ENCODE peak calls at places on chromosome 18, in five cellular contexts. A is mucosa of descending colon, I is neural progenitor cell, V is GM23338, Q is adrenal gland. T is an unnamed sample.

GRCh38 chr18:37541517-37541916 is 24.1 kb downstream of the CELF4 start:
- DNase-seq in A (no peak), I (no peak), V (no peak), Q (no peak), T (no peak)

GRCh38 chr18:52869349-52869923 is 529.4 kb downstream of the DCC start:
- DNase-seq in A (no peak), I (no peak), V (no peak), Q (no peak), T (peak; percentile 39)

GRCh38 chr18:48402953-48403352 is 6.2 kb downstream of the ZBTB7C start:
- DNase-seq in A (no peak), I (no peak), V (no peak), Q (no peak), T (no peak)

GRCh38 chr18:7065736-7066135 is 51.9 kb downstream of the LAMA1 start:
- DNase-seq in A (no peak), I (no peak), V (no peak), Q (no peak), T (no peak)

GRCh38 chr18:8847900-8848299 is 142.5 kb downstream of the MTCL1 start:
- DNase-seq in A (no peak), I (no peak), V (no peak), Q (no peak), T (no peak)

GRCh38 chr18:70249118-70249517 is 39.7 kb upstream of the SOCS6 start:
- DNase-seq in A (no peak), I (no peak), V (no peak), Q (no peak), T (no peak)

GRCh38 chr18:49214058-49214457 is 246.4 kb downstream of the DYM start:
- DNase-seq in A (no peak), I (no peak), V (no peak), Q (no peak), T (no peak)

GRCh38 chr18:54983041-54983686 is 23.9 kb upstream of the CCDC68 start:
- DNase-seq in A (no peak), I (peak; percentile 68), V (peak; percentile 78), Q (no peak), T (no peak)

GRCh38 chr18:80249217-80250093 is 2.1 kb upstream of the PARD6G start:
- DNase-seq in A (no peak), I (no peak), V (no peak), Q (no peak), T (peak; percentile 36)

GRCh38 chr18:79988925-79989361 is 580 bp upstream of the TXNL4A start:
- DNase-seq in A (no peak), I (peak; percentile 66), V (peak; percentile 62), Q (peak; percentile 59), T (no peak)

GRCh38 chr18:77208969-77209368 is 40.7 kb upstream of the GALR1 start:
- DNase-seq in A (peak; percentile 58), I (no peak), V (no peak), Q (peak; percentile 59), T (no peak)

GRCh38 chr18:59353079-59353680 is 5.9 kb downstream of the LMAN1 start:
- DNase-seq in A (no peak), I (no peak), V (no peak), Q (no peak), T (no peak)

GRCh38 chr18:37335337-37335736 is 230.3 kb downstream of the CELF4 start:
- DNase-seq in A (peak; percentile 19), I (peak; percentile 33), V (no peak), Q (no peak), T (no peak)

GRCh38 chr18:36377626-36378025 is 80.1 kb downstream of the FHOD3 start:
- DNase-seq in A (no peak), I (no peak), V (no peak), Q (no peak), T (no peak)

GRCh38 chr18:10274327-10274726 is 180.1 kb upstream of the APCDD1 start:
- DNase-seq in A (no peak), I (no peak), V (no peak), Q (no peak), T (no peak)

GRCh38 chr18:48022531-48023330 is 92.3 kb upstream of the SMAD2 start:
- DNase-seq in A (peak; percentile 49), I (peak; percentile 91), V (peak; percentile 91), Q (peak; percentile 54), T (peak; percentile 56)

GRCh38 chr18:24170389-24170788 is 31.5 kb downstream of the CABYR start:
- DNase-seq in A (no peak), I (no peak), V (no peak), Q (no peak), T (no peak)

GRCh38 chr18:77905011-77905410 is 655.4 kb downstream of the GALR1 start:
- DNase-seq in A (no peak), I (no peak), V (no peak), Q (no peak), T (no peak)

GRCh38 chr18:80009661-80010550 is 21.5 kb upstream of the TXNL4A start:
- DNase-seq in A (peak; percentile 34), I (no peak), V (no peak), Q (peak; percentile 98), T (no peak)

GRCh38 chr18:38297910-38298309 is 732.3 kb upstream of the CELF4 start:
- DNase-seq in A (no peak), I (no peak), V (no peak), Q (no peak), T (no peak)

GRCh38 chr18:31610841-31611240 is 19.2 kb downstream of the TTR start:
- DNase-seq in A (peak; percentile 61), I (peak; percentile 76), V (peak; percentile 87), Q (no peak), T (peak; percentile 91)

GRCh38 chr18:10085405-10085804 is 171.6 kb downstream of the VAPA start:
- DNase-seq in A (no peak), I (no peak), V (no peak), Q (no peak), T (no peak)

GRCh38 chr18:60245096-60245495 is 127.5 kb downstream of the MC4R start:
- DNase-seq in A (no peak), I (no peak), V (no peak), Q (no peak), T (no peak)

GRCh38 chr18:65725421-65726050 is 25.3 kb upstream of the CDH7 start:
- DNase-seq in A (peak; percentile 69), I (peak; percentile 60), V (peak; percentile 84), Q (peak; percentile 16), T (peak; percentile 89)

GRCh38 chr18:22385718-22386117 is 32.0 kb downstream of the CTAGE1 start:
- DNase-seq in A (no peak), I (no peak), V (no peak), Q (no peak), T (no peak)

GRCh38 chr18:75132471-75132870 is 76.5 kb downstream of the PTGR3 start:
- DNase-seq in A (no peak), I (no peak), V (no peak), Q (no peak), T (peak; percentile 30)

GRCh38 chr18:5527603-5528002 is 16.2 kb downstream of the EPB41L3 start:
- DNase-seq in A (no peak), I (no peak), V (no peak), Q (peak; percentile 54), T (no peak)

GRCh38 chr18:45945669-45946068 is 21.5 kb downstream of the EPG5 start:
- DNase-seq in A (no peak), I (no peak), V (no peak), Q (no peak), T (no peak)

GRCh38 chr18:45938488-45938935 is 28.6 kb downstream of the EPG5 start:
- DNase-seq in A (no peak), I (no peak), V (no peak), Q (no peak), T (no peak)

GRCh38 chr18:45935591-45936335 is 31.4 kb downstream of the EPG5 start:
- DNase-seq in A (no peak), I (no peak), V (no peak), Q (no peak), T (no peak)

DNA sequence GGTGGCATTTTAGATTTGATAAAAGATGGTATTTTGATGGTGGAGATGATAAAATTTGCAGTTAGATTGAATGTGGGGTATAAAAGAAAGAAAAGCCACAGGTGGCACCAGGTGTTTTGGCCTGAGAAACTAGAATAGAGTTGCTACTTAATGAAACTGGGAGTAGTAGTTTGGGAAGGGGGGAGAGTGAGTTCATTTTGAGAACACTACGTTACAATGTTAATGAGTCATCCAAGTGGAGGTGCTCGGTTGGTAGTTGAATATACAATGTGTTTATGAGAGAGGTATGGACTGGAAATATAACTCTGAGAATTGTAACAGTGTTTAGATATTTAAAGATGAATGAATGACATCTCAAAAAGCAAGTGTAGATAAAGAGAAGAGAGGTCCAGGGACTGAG is 26.4 kb downstream of the EPG5 start:
- DNase-seq in A (no peak), I (no peak), V (no peak), Q (no peak), T (no peak)
- H3K36me3 ChIP-seq in A (peaks cover 16% of the 10 kb centered on the region), I (peaks cover 7% of the 10 kb centered on the region), V (peaks cover 13% of the 10 kb centered on the region), Q (peaks cover 80% of the 10 kb centered on the region), T (peaks cover 60% of the 10 kb centered on the region)

GRCh38 chr18:28331551-28331950 is 154.6 kb upstream of the CDH2 start:
- DNase-seq in A (no peak), I (no peak), V (no peak), Q (no peak), T (no peak)

GRCh38 chr18:28332071-28332470 is 155.1 kb upstream of the CDH2 start:
- DNase-seq in A (no peak), I (no peak), V (no peak), Q (no peak), T (no peak)
- H3K36me3 ChIP-seq in A (no peaks in the 10 kb centered on the region), I (no peaks in the 10 kb centered on the region), V (no peaks in the 10 kb centered on the region), Q (no peaks in the 10 kb centered on the region), T (no peaks in the 10 kb centered on the region)

DNA sequence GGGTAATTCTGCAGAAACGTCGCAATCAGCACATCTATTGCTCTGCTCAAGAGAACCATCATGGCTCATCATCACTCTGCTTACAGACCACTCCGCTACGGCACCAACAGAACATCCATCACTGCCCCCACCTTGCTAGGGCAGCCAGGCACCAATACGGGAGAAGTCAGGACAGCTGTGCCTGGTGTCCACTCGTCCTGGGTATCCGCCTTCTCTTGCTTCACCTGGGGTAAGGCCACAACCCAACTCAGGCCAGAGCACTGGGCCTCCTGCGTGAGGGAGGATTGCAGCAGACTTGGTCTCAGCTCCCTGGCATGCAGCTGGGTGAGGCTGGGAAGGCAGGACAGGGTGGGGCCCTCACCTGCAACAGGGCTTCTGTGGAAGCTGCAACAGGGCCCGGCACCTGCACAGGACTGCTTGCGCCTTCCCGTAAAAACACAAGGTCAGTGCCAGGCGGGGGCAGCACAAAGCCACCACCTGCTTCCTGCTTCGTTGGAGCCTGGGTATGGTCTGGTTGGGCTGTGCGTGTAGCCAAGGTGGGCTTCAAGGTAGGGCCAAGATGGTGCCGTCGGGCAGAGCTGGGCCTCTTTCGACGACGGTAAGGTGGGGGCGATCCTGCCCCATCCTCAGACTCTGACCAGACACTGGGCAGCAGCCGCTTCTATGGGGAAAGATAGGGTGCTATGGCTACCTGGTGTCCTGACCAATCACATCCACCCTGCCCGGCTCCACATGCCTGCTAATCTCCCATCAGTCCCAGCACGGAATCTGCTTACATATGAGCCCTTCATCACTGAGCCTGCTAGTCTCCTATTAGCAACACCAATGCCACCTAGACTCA is 7.1 kb upstream of the CFAP53 start:
- DNase-seq in A (no peak), I (no peak), V (no peak), Q (no peak), T (no peak)
- H3K36me3 ChIP-seq in A (peaks cover 21% of the 10 kb centered on the region), I (no peaks in the 10 kb centered on the region), V (peaks cover 11% of the 10 kb centered on the region), Q (peaks cover 85% of the 10 kb centered on the region), T (peaks cover 86% of the 10 kb centered on the region)

GRCh38 chr18:58252166-58252565 is 208.1 kb downstream of the NEDD4L start:
- DNase-seq in A (no peak), I (no peak), V (no peak), Q (no peak), T (no peak)
- H3K36me3 ChIP-seq in A (no peaks in the 10 kb centered on the region), I (no peaks in the 10 kb centered on the region), V (no peaks in the 10 kb centered on the region), Q (no peaks in the 10 kb centered on the region), T (no peaks in the 10 kb centered on the region)